ENCODE peak calls at places on chromosome 12, in nine cellular contexts. B is T-cell; M is PC-3; P is activated naive CD4-positive, alpha-beta T cell treated with anti-CD3 and anti-CD28 coated beads, Interleukin-2, amount 50 U/mL, for 72 hours; R is stimulated activated naive CD8-positive, alpha-beta T cell treated with anti-CD3 and anti-CD28 coated beads, Interleukin-15, Interleukin-2, amounts not matched to agents 100 U/mL and 50 U/mL, for 24 hours; J is heart right ventricle; U is A549; S is omental fat pad; F is activated T-cell treated with anti-CD3 and anti-CD28 coated beads, Interleukin-2, amount 50 U/mL, for 72 hours. Z is an unnamed sample.

GRCh38 chr12:20097561-20097960 is 270.8 kb upstream of the PDE3A start:
- ATAC-seq in M (no peak), R (no peak), J (no peak), P (no peak), B (no peak), S (no peak), F (no peak), U (no peak), Z (peak; percentile 82)

GRCh38 chr12:111754671-111755070 is 12.1 kb upstream of the ALDH2 start:
- ATAC-seq in R (no peak), B (no peak), J (peak; percentile 58), U (no peak), F (no peak), M (no peak), P (no peak), S (no peak), Z (no peak)

GRCh38 chr12:120835657-120836056 is 68.5 kb downstream of the SPPL3 start:
- ATAC-seq in R (no peak), F (no peak), M (no peak), U (no peak), S (no peak), J (no peak), P (no peak), B (no peak), Z (no peak)

GRCh38 chr12:49440031-49440430 is 72.8 kb downstream of the SPATS2 start:
- ATAC-seq in F (no peak), J (no peak), R (no peak), S (no peak), P (no peak), U (peak; percentile 34), B (no peak), M (no peak), Z (no peak)

GRCh38 chr12:11753151-11753501 is 103.7 kb downstream of the ETV6 start:
- ATAC-seq in J (no peak), M (no peak), R (no peak), F (no peak), B (no peak), U (no peak), S (no peak), P (no peak), Z (no peak)

GRCh38 chr12:52180971-52181628 is 10.7 kb downstream of the KRT80 start:
- ATAC-seq in R (no peak), B (no peak), M (no peak), P (no peak), U (no peak), F (no peak), J (no peak), S (no peak), Z (no peak)

GRCh38 chr12:110687770-110688169 is 1.1 kb downstream of the HVCN1 start:
- ATAC-seq in J (no peak), U (peak; percentile 18), S (no peak), F (no peak), B (no peak), P (no peak), R (no peak), M (no peak), Z (no peak)

GRCh38 chr12:98578821-98579220 is 14.7 kb upstream of the SLC25A3 start:
- ATAC-seq in M (no peak), R (no peak), P (no peak), B (no peak), U (peak; percentile 47), F (no peak), J (no peak), S (no peak), Z (no peak)

GRCh38 chr12:57343703-57344378 is 87.0 kb downstream of the R3HDM2 start:
- ATAC-seq in P (peak; percentile 83), M (no peak), J (no peak), B (no peak), U (no peak), S (no peak), F (peak; percentile 60), R (peak; percentile 87), Z (no peak)

GRCh38 chr12:27229367-27229766 is 14.7 kb upstream of the STK38L start:
- ATAC-seq in B (no peak), U (no peak), J (no peak), R (no peak), F (no peak), P (no peak), S (no peak), M (no peak), Z (no peak)

GRCh38 chr12:22408605-22409004 is 74.1 kb upstream of the ST8SIA1 start:
- ATAC-seq in P (no peak), J (no peak), F (no peak), B (no peak), U (no peak), M (no peak), R (no peak), S (no peak), Z (no peak)

GRCh38 chr12:28793767-28794166 is 355.3 kb upstream of the FAR2 start:
- ATAC-seq in P (no peak), U (no peak), M (no peak), R (no peak), J (no peak), B (no peak), S (no peak), F (no peak), Z (no peak)

GRCh38 chr12:19203013-19203412 is 73.5 kb downstream of the PLEKHA5 start:
- ATAC-seq in P (peak; percentile 38), R (no peak), B (no peak), M (no peak), U (no peak), J (no peak), S (no peak), F (peak; percentile 43), Z (no peak)

GRCh38 chr12:124667671-124668337 is 100.4 kb upstream of the NCOR2 start:
- ATAC-seq in M (peak; percentile 56), F (no peak), B (no peak), R (no peak), P (no peak), J (no peak), U (no peak), S (no peak), Z (no peak)

GRCh38 chr12:112887542-112887941 is 19.2 kb upstream of the OAS1 start:
- ATAC-seq in J (no peak), B (no peak), U (no peak), M (no peak), P (no peak), F (no peak), R (no peak), S (no peak), Z (no peak)

GRCh38 chr12:115354476-115354890 is 670.5 kb upstream of the TBX3 start:
- ATAC-seq in B (no peak), P (no peak), S (peak; percentile 19), F (peak; percentile 45), R (peak; percentile 9), M (peak; percentile 52), U (peak; percentile 54), J (no peak), Z (peak; percentile 63)

GRCh38 chr12:501722-502447 is 42.1 kb downstream of the B4GALNT3 start:
- ATAC-seq in U (no peak), M (no peak), B (no peak), R (no peak), S (no peak), P (no peak), J (no peak), F (no peak), Z (no peak)

GRCh38 chr12:45623221-45623620 is 106.3 kb upstream of the ARID2 start:
- ATAC-seq in F (no peak), S (no peak), P (no peak), U (no peak), R (no peak), M (no peak), J (no peak), B (no peak), Z (no peak)

GRCh38 chr12:40168868-40169267 is 55.9 kb upstream of the LRRK2 start:
- ATAC-seq in M (no peak), B (no peak), S (no peak), R (peak; percentile 69), F (peak; percentile 81), J (no peak), U (no peak), P (peak; percentile 99), Z (no peak)

GRCh38 chr12:19382563-19382962 is 56.7 kb upstream of the AEBP2 start:
- ATAC-seq in S (no peak), B (no peak), U (peak; percentile 39), P (peak; percentile 55), J (no peak), F (peak; percentile 58), M (no peak), R (no peak), Z (no peak)

GRCh38 chr12:39788235-39788634 is 168.6 kb upstream of the ABCD2 start:
- ATAC-seq in F (no peak), U (no peak), J (no peak), B (no peak), M (no peak), P (no peak), S (no peak), R (no peak), Z (no peak)

GRCh38 chr12:23669691-23670090 is 279.8 kb downstream of the SOX5 start:
- ATAC-seq in B (no peak), S (no peak), M (no peak), P (no peak), R (no peak), J (no peak), U (no peak), F (no peak), Z (no peak)

GRCh38 chr12:5568325-5568981 is 136.5 kb downstream of the NTF3 start:
- ATAC-seq in M (no peak), U (no peak), J (no peak), S (no peak), P (no peak), F (no peak), R (no peak), B (no peak), Z (no peak)

GRCh38 chr12:123595729-123596128 is 6.2 kb upstream of the DDX55 start:
- ATAC-seq in B (no peak), F (no peak), J (no peak), M (peak; percentile 77), R (no peak), S (no peak), P (no peak), U (peak; percentile 69), Z (no peak)

GRCh38 chr12:77842430-77842829 is 11.7 kb downstream of the NAV3 start:
- ATAC-seq in R (no peak), U (no peak), J (no peak), S (no peak), B (no peak), P (no peak), F (no peak), M (no peak), Z (no peak)

GRCh38 chr12:132342322-132342721 is 12.9 kb upstream of the GALNT9 start:
- ATAC-seq in M (peak; percentile 92), B (no peak), J (no peak), P (peak; percentile 50), R (no peak), F (no peak), S (no peak), U (peak; percentile 92), Z (peak; percentile 55)

GRCh38 chr12:66629138-66629880 is 49.6 kb downstream of the GRIP1 start:
- ATAC-seq in J (peak; percentile 75), S (no peak), F (no peak), R (no peak), B (no peak), P (no peak), U (no peak), M (no peak), Z (no peak)

GRCh38 chr12:25970916-25971674 is 12.6 kb downstream of the RASSF8 start:
- ATAC-seq in B (no peak), R (no peak), P (no peak), F (no peak), J (no peak), M (no peak), S (no peak), U (no peak), Z (no peak)

GRCh38 chr12:78232756-78233155 is 402.1 kb downstream of the NAV3 start:
- ATAC-seq in P (no peak), B (no peak), J (no peak), R (no peak), U (no peak), M (no peak), F (no peak), S (no peak), Z (no peak)

GRCh38 chr12:51694146-51694545 is 103.1 kb downstream of the SCN8A start:
- ATAC-seq in P (no peak), U (no peak), S (no peak), J (no peak), R (no peak), B (no peak), M (no peak), F (no peak), Z (no peak)

GRCh38 chr12:105899589-105899988 is 239.2 kb downstream of the NUAK1 start:
- ATAC-seq in S (no peak), P (no peak), B (no peak), F (no peak), U (no peak), R (no peak), M (no peak), J (no peak), Z (no peak)